ENCODE peak calls at places on chromosome 12, in ten cellular contexts. F is GM10248; Z is KG1; B is H9; I is activated gamma-delta T cell treated with anti-CD3 and anti-CD28 coated beads, Interleukin-2, amount 50 U/mL, for 16 hours; V is stimulated activated CD8-positive, alpha-beta memory T cell treated with anti-CD3 and anti-CD28 coated beads, Interleukin-2, amount 100 ng/mL, for 48 hours; U is bronchial epithelial cell; Y is hippocampal formation; W is colonic mucosa; C is hepatic stellate cell. X is an unnamed sample.

GRCh38 chr12:124847675-124848074 is 16.0 kb downstream of the SCARB1 start:
- DNase-seq in F (no peak), Z (no peak), B (no peak), I (no peak), V (no peak), U (no peak), Y (peak), W (no peak), C (no peak), X (no peak)

GRCh38 chr12:13091831-13092230 is 11.6 kb downstream of the GSG1 start:
- DNase-seq in F (no peak), Z (no peak), B (no peak), I (no peak), V (no peak), U (no peak), Y (no peak), W (no peak), C (no peak), X (no peak)

GRCh38 chr12:109114644-109115043 is 1.7 kb upstream of the ACACB start:
- DNase-seq in F (no peak), Z (no peak), B (no peak), I (no peak), V (no peak), U (no peak), Y (no peak), W (no peak), C (no peak), X (no peak)

GRCh38 chr12:14841761-14842160 is 1.6 kb downstream of the ART4 start:
- DNase-seq in F (no peak), Z (no peak), B (no peak), I (no peak), V (no peak), U (peak), Y (no peak), W (no peak), C (peak), X (no peak)

GRCh38 chr12:114404451-114405198 is 1.3 kb downstream of the TBX5 start:
- DNase-seq in F (no peak), Z (no peak), B (no peak), I (no peak), V (no peak), U (no peak), Y (no peak), W (no peak), C (no peak), X (no peak)

GRCh38 chr12:63918788-63919300 is 74.3 kb downstream of the SRGAP1 start:
- DNase-seq in F (no peak), Z (no peak), B (no peak), I (no peak), V (no peak), U (peak), Y (no peak), W (no peak), C (peak), X (no peak)

GRCh38 chr12:124496584-124496983 is 70.8 kb downstream of the NCOR2 start:
- DNase-seq in F (peak), Z (no peak), B (no peak), I (no peak), V (no peak), U (no peak), Y (no peak), W (no peak), C (peak), X (no peak)

GRCh38 chr12:98939350-98939749 is 294.3 kb downstream of the APAF1 start:
- DNase-seq in F (no peak), Z (no peak), B (no peak), I (no peak), V (no peak), U (peak), Y (peak), W (no peak), C (no peak), X (no peak)

GRCh38 chr12:54394281-54394719 is 9.8 kb upstream of the ZNF385A start:
- DNase-seq in F (no peak), Z (no peak), B (peak), I (no peak), V (no peak), U (peak), Y (no peak), W (peak), C (peak), X (peak)

GRCh38 chr12:88634008-88634407 is 53.7 kb upstream of the KITLG start:
- DNase-seq in F (no peak), Z (no peak), B (no peak), I (no peak), V (no peak), U (no peak), Y (no peak), W (no peak), C (no peak), X (no peak)

GRCh38 chr12:113152835-113153814 is 3.6 kb downstream of the CFAP73 start:
- DNase-seq in F (peak), Z (peak), B (peak), I (peak), V (peak), U (peak), Y (peak), W (peak), C (peak), X (peak)

GRCh38 chr12:49030119-49030518 is 11.5 kb upstream of the PRKAG1 start:
- DNase-seq in F (no peak), Z (no peak), B (no peak), I (no peak), V (no peak), U (no peak), Y (no peak), W (no peak), C (no peak), X (no peak)

GRCh38 chr12:31896514-31897039 is 62.6 kb upstream of the RESF1 start:
- DNase-seq in F (peak), Z (peak), B (no peak), I (peak), V (peak), U (peak), Y (no peak), W (peak), C (no peak), X (peak)

GRCh38 chr12:109732321-109733305 is 19.0 kb downstream of the FAM222A start:
- DNase-seq in F (no peak), Z (no peak), B (peak), I (no peak), V (no peak), U (no peak), Y (no peak), W (no peak), C (no peak), X (no peak)

GRCh38 chr12:109440851-109441490 is 36.1 kb downstream of the KCTD10 start:
- DNase-seq in F (no peak), Z (no peak), B (no peak), I (no peak), V (no peak), U (no peak), Y (no peak), W (no peak), C (no peak), X (no peak)

GRCh38 chr12:43789941-43790340 is 16.2 kb downstream of the TWF1 start:
- DNase-seq in F (no peak), Z (no peak), B (no peak), I (no peak), V (no peak), U (peak), Y (no peak), W (no peak), C (no peak), X (no peak)

GRCh38 chr12:70645494-70646317 is 8.5 kb upstream of the PTPRB start:
- DNase-seq in F (no peak), Z (peak), B (peak), I (no peak), V (no peak), U (peak), Y (no peak), W (peak), C (peak), X (peak)

GRCh38 chr12:19432309-19433170 is 6.8 kb upstream of the AEBP2 start:
- DNase-seq in F (no peak), Z (no peak), B (no peak), I (no peak), V (no peak), U (peak), Y (no peak), W (no peak), C (no peak), X (no peak)

GRCh38 chr12:114479831-114480230 is 73.9 kb upstream of the TBX5 start:
- DNase-seq in F (no peak), Z (no peak), B (peak), I (no peak), V (no peak), U (peak), Y (no peak), W (no peak), C (no peak), X (no peak)